ENCODE peak calls at places on chromosome 7, in ten cellular contexts. T is H1, B is HepG2, N is SK-N-SH, W is NB4, Z is endothelial cell of umbilical vein, F is HCT116, X is A549, V is GM12878, H is K562. K is an unnamed sample.

GRCh38 chr7:27184342-27185012 is 555 bp downstream of the HOXA11 start:
- DNase-seq in T (no peak), X (peak), N (peak), H (no peak), Z (peak), B (no peak), F (no peak), W (peak), V (no peak), K (peak)

GRCh38 chr7:115707236-115707635 is 323.3 kb downstream of the TFEC start:
- DNase-seq in T (peak), H (no peak), N (no peak), V (no peak), W (peak), B (peak), F (peak), X (no peak), Z (peak), K (peak)

GRCh38 chr7:96699219-96699871 is 10.3 kb downstream of the SEM1 start:
- DNase-seq in Z (no peak), X (no peak), V (no peak), W (no peak), H (no peak), T (no peak), N (no peak), F (no peak), B (peak), K (no peak)

GRCh38 chr7:104926905-104927454 is 87.0 kb upstream of the KMT2E start:
- DNase-seq in V (no peak), W (no peak), F (no peak), Z (no peak), X (no peak), T (no peak), H (no peak), N (no peak), B (no peak), K (peak)

GRCh38 chr7:95479992-95480624 is 5.6 kb upstream of the ASB4 start:
- DNase-seq in X (no peak), F (no peak), H (no peak), B (no peak), N (no peak), V (no peak), T (no peak), W (no peak), Z (no peak), K (no peak)

GRCh38 chr7:132276986-132277716 is 299.1 kb downstream of the PLXNA4 start:
- DNase-seq in H (no peak), W (peak), V (no peak), B (no peak), N (no peak), Z (no peak), F (no peak), X (peak), T (no peak), K (no peak)

GRCh38 chr7:20075992-20076813 is 141.0 kb downstream of the MACC1 start:
- DNase-seq in X (no peak), F (no peak), V (no peak), B (no peak), N (no peak), Z (no peak), H (no peak), W (no peak), T (no peak), K (no peak)

GRCh38 chr7:30430300-30430699 is 48.3 kb downstream of the NOD1 start:
- DNase-seq in T (no peak), F (no peak), B (no peak), N (peak), Z (no peak), H (no peak), X (no peak), W (peak), V (no peak), K (no peak)

GRCh38 chr7:139758388-139758787 is 19.4 kb downstream of the HIPK2 start:
- DNase-seq in F (no peak), T (no peak), Z (no peak), V (no peak), N (no peak), W (no peak), X (no peak), B (no peak), H (no peak), K (peak)

GRCh38 chr7:138776156-138776833 is 21.5 kb upstream of the TMEM213 start:
- DNase-seq in X (no peak), N (no peak), H (no peak), Z (no peak), B (no peak), F (no peak), W (no peak), V (no peak), T (no peak), K (no peak)

GRCh38 chr7:95205821-95206220 is 118.5 kb downstream of the PON1 start:
- DNase-seq in N (no peak), X (no peak), B (no peak), V (no peak), Z (no peak), T (no peak), H (no peak), W (no peak), F (peak), K (no peak)

GRCh38 chr7:138460176-138460648 is at the start of gene TRIM24:
- DNase-seq in N (peak), V (no peak), B (no peak), T (no peak), H (no peak), Z (no peak), W (peak), F (no peak), X (peak), K (no peak)

GRCh38 chr7:153943428-153944370 is 108.5 kb upstream of the DPP6 start:
- DNase-seq in T (no peak), B (no peak), V (no peak), F (no peak), Z (no peak), W (no peak), N (no peak), H (no peak), X (no peak), K (no peak)

GRCh38 chr7:105682331-105683070 is 101.2 kb upstream of the EFCAB10 start:
- DNase-seq in B (no peak), N (no peak), T (no peak), W (peak), V (no peak), Z (no peak), H (no peak), F (no peak), X (no peak), K (no peak)

GRCh38 chr7:72080349-72080766 is 331.8 kb downstream of the CALN1 start:
- DNase-seq in F (no peak), X (no peak), W (no peak), H (no peak), N (no peak), Z (no peak), T (no peak), B (no peak), V (no peak), K (no peak)

GRCh38 chr7:138916731-138917130 is 64.5 kb downstream of the KIAA1549 start:
- DNase-seq in B (no peak), N (no peak), T (no peak), Z (no peak), X (no peak), F (no peak), H (no peak), V (no peak), W (no peak), K (no peak)

GRCh38 chr7:71484381-71484780 is 352.4 kb downstream of the GALNT17 start:
- DNase-seq in N (no peak), T (no peak), F (no peak), V (no peak), H (no peak), W (no peak), B (no peak), X (no peak), Z (no peak), K (no peak)

GRCh38 chr7:27158436-27159277 is 2.2 kb upstream of the HOXA7 start:
- DNase-seq in X (no peak), B (no peak), N (no peak), F (no peak), W (no peak), Z (peak), V (no peak), H (no peak), T (no peak), K (no peak)

GRCh38 chr7:133481676-133482075 is 228.8 kb downstream of the EXOC4 start:
- DNase-seq in F (no peak), X (no peak), W (peak), H (no peak), N (no peak), B (no peak), Z (peak), T (no peak), V (no peak), K (no peak)

GRCh38 chr7:73517241-73517995 is 4.7 kb downstream of the BAZ1B start:
- DNase-seq in B (no peak), F (no peak), V (no peak), W (no peak), H (no peak), X (no peak), Z (no peak), T (no peak), N (no peak), K (no peak)

GRCh38 chr7:155843426-155844018 is 31.3 kb upstream of the SHH start:
- DNase-seq in V (no peak), T (no peak), Z (no peak), W (no peak), N (no peak), B (no peak), X (no peak), F (no peak), H (no peak), K (no peak)

GRCh38 chr7:159024280-159024951 is 120.3 kb downstream of the VIPR2 start:
- DNase-seq in N (no peak), Z (no peak), T (no peak), F (no peak), H (no peak), W (no peak), V (no peak), X (no peak), B (no peak), K (no peak)

GRCh38 chr7:93092757-93093370 is 24.9 kb downstream of the SAMD9 start:
- DNase-seq in V (no peak), W (peak), X (no peak), B (peak), H (no peak), F (peak), Z (peak), N (no peak), T (no peak), K (no peak)

GRCh38 chr7:23235688-23236280 is 10.8 kb upstream of the GPNMB start:
- DNase-seq in B (peak), N (no peak), Z (no peak), F (peak), X (no peak), V (no peak), T (no peak), H (no peak), W (no peak), K (no peak)

GRCh38 chr7:2560175-2560695 is 1.5 kb downstream of the IQCE start:
- DNase-seq in F (no peak), N (peak), B (no peak), H (no peak), X (no peak), W (peak), V (no peak), T (no peak), Z (no peak), K (no peak)

GRCh38 chr7:138982204-138982623 is 1.0 kb upstream of the KIAA1549 start:
- DNase-seq in H (peak), V (no peak), Z (no peak), F (no peak), W (no peak), N (no peak), T (no peak), X (no peak), B (no peak), K (no peak)

GRCh38 chr7:87414400-87415188 is 60.9 kb downstream of the ABCB4 start:
- DNase-seq in B (peak), H (no peak), N (no peak), W (no peak), X (no peak), V (no peak), T (no peak), F (no peak), Z (no peak), K (no peak)

GRCh38 chr7:87416682-87417587 is 58.5 kb downstream of the ABCB4 start:
- DNase-seq in F (peak), B (peak), V (peak), H (peak), W (peak), Z (peak), X (no peak), T (peak), N (peak), K (peak)

GRCh38 chr7:87413029-87413428 is 62.5 kb downstream of the ABCB4 start:
- DNase-seq in Z (no peak), V (no peak), F (no peak), N (no peak), W (no peak), B (no peak), X (no peak), T (no peak), H (no peak), K (no peak)

GRCh38 chr7:87411186-87411585 is 64.3 kb downstream of the ABCB4 start:
- DNase-seq in T (no peak), V (no peak), W (no peak), B (no peak), N (no peak), Z (no peak), F (no peak), X (no peak), H (no peak), K (no peak)

GRCh38 chr7:87413951-87414381 is 61.5 kb downstream of the ABCB4 start:
- DNase-seq in T (no peak), B (no peak), V (no peak), N (peak), F (no peak), Z (no peak), X (no peak), W (no peak), H (no peak), K (no peak)
- TF ChIP-seq MAX in T (no peak), B (no peak), V (no peak), N (no peak), F (no peak), Z (no peak), X (no peak), W (no peak), H (no peak), K (no peak)

DNA sequence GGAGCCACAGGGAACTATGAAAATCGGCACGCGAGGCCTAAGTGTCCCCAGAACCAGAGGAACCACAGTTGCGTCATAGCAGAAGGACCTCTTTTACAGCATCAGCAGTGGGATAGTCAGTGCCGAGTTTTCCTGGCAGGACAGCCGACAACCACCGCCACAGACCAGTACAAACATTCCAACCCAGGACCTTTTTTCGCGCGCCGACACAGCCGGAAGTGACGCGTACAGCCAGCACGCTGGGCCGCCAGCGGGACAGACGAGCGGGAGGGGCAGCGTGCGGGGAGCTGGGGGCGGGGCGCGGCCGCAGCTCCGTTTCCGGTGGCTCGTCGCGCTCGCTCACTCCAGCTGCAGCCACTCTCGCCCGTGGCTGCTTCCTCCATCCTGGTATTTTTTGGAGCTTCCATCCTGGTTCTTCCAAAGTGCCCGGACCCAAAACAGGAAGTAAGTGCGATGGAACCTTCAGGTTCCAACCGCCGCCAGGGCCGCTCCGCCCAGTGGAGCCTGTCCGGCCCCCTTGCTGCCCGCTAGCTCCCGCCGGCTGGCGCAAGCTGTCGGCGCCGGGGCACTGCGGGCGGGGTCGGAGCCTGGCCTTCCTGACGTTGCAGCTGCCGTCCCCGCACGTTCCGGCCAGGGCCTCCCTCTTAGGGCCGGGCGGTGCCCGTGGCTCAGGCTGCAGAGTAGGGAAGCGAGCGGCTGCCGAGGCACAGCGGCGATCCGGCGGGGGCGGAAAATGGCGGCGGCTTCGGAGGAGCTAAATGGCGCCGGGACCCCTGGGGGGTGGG is at the start of gene DMTF1:
- DNase-seq in T (peak), X (peak), H (peak), N (peak), W (peak), F (peak), V (peak), Z (peak), B (peak), K (peak)
- TF ChIP-seq MAX in T (peak), X (peak), H (peak), N (peak), W (peak), F (peak), V (no peak), Z (no peak), B (peak), K (peak)

GRCh38 chr7:805261-805660 is 27.0 kb upstream of the SUN1 start:
- DNase-seq in Z (peak), W (no peak), F (no peak), B (no peak), X (no peak), N (no peak), H (no peak), T (no peak), V (no peak), K (no peak)
- TF ChIP-seq MAX in Z (no peak), W (no peak), F (no peak), B (no peak), X (no peak), N (no peak), H (no peak), T (no peak), V (no peak), K (no peak)

DNA sequence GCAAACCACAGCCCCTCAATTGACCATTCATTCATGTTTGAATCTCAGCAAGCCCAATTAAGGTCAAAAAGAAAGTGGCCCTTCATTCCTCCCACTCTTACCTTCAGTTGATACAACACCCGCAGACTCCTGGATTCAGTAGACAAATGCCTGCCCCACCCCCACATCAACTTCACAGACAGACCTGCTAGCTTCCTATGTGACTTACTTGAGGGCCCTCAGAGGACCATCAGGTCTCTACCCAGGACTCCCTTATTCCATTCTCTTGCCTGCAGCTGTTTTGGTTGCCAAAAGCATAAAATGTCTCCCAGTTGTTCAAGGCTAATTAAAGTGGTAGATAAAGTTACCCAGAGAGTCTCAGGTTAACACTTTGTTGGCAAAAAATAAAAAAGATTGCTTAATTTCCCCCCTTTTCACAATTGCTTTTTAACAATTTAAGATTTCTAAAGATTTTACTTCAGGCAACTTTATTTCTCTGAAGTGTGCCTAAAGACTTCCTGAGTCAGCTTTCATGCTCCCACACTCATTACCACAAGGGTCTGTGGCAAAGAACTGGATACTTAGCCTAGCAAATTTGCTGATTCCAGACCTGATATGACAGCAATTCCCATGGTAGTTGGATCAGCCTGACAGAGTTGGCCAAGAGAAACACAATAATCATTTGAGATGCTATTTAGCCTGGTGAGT is 3.3 kb upstream of the MTERF1 start:
- DNase-seq in X (no peak), B (no peak), Z (no peak), F (no peak), H (no peak), T (no peak), V (no peak), N (no peak), W (no peak), K (no peak)
- TF ChIP-seq MAX in X (no peak), B (no peak), Z (no peak), F (no peak), H (no peak), T (no peak), V (no peak), N (no peak), W (no peak), K (no peak)

GRCh38 chr7:100192951-100193350 is 15.2 kb downstream of the STAG3 start:
- DNase-seq in B (no peak), X (no peak), F (no peak), Z (no peak), H (no peak), W (no peak), V (no peak), T (no peak), N (no peak), K (no peak)

GRCh38 chr7:100191775-100192174 is 14.1 kb downstream of the STAG3 start:
- DNase-seq in H (no peak), X (no peak), Z (no peak), W (no peak), B (no peak), T (no peak), V (no peak), F (no peak), N (no peak), K (no peak)

GRCh38 chr7:100189061-100189460 is 11.3 kb downstream of the STAG3 start:
- DNase-seq in X (no peak), Z (no peak), B (no peak), N (no peak), T (no peak), V (no peak), F (no peak), H (peak), W (no peak), K (no peak)

GRCh38 chr7:100195222-100195621 is 17.5 kb downstream of the STAG3 start:
- DNase-seq in B (no peak), H (no peak), F (no peak), W (no peak), Z (no peak), X (no peak), V (no peak), N (no peak), T (no peak), K (no peak)

GRCh38 chr7:100190059-100190711 is 12.5 kb downstream of the STAG3 start:
- DNase-seq in W (peak), V (no peak), T (no peak), N (peak), F (peak), H (peak), Z (no peak), B (peak), X (peak), K (no peak)
- TF ChIP-seq MAX in W (no peak), V (no peak), T (no peak), N (no peak), F (no peak), H (no peak), Z (no peak), B (no peak), X (no peak), K (no peak)

GRCh38 chr7:41247128-41247865 is 455.6 kb downstream of the INHBA start:
- DNase-seq in T (no peak), F (peak), H (no peak), W (no peak), B (no peak), N (no peak), X (no peak), Z (peak), V (no peak), K (no peak)
- TF ChIP-seq MAX in T (no peak), F (no peak), H (no peak), W (no peak), B (no peak), N (no peak), X (no peak), Z (no peak), V (no peak), K (no peak)

DNA sequence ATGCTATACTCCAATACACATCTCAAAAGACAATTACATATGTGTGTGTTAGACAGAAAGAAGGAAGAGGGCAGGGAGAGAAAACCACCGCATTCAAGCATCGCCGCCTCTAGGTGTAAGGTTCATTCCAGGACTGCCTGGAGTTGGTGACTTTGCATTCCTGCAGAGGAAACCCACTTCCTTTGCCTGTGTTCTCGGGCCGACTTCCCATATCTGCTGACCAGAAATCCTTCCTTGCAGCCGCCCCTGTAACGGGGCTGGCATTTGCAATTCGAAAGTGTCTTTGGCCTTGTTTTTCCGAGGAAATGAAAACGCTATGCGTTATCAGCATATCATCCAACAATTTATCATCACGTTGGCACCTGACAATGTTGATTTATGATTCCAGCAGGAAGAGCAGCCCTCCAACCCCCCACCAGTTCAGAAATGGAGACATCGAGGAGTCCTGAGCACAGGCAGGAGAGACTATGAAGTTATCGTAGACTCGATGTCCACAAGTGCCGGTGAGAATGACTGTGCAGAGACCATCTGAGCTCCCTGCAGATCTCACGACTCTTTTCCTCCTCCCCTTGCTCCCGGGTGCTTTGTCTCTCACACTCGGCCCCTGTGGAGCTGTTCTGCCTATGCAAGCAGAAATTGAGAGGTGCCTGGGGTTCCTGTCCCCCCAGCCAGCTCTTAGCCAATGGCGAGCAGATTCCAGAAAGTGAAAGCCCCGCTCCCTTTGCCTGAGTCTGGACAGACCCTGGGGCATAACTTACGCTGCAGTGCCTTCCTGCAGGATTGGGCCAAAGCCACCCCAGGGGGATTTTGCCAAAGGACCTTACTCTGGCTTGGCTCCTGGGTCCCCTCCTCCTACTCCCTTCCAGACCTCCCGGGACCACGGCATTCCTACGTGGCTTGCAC is 68.9 kb upstream of the FOXK1 start:
- DNase-seq in N (peak), V (no peak), X (no peak), F (no peak), B (no peak), T (no peak), W (peak), Z (peak), H (no peak), K (peak)
- TF ChIP-seq MAX in N (no peak), V (no peak), X (no peak), F (no peak), B (no peak), T (no peak), W (no peak), Z (peak), H (no peak), K (no peak)

K was measured in WTC11.